ENCODE peak calls at places on chromosomes 3 and 15, in eight cellular contexts. V is cardiac fibroblast, K is cardiac muscle cell, I is brain microvascular endothelial cell, A is astrocyte, L is fibroblast of pulmonary artery, W is mucosa of descending colon, O is tibial artery. Z is an unnamed sample.
A peak's percentile ranks its signal among the peaks of the same experiment; 100 is the strongest.

GRCh38 chr3:172258616-172259015 is 189.6 kb downstream of the GHSR start:
- DNase-seq in V (peak; percentile 41), K (peak; percentile 41), I (no peak), A (peak; percentile 72), L (peak; percentile 25), W (no peak), O (no peak), Z (no peak)

GRCh38 chr3:50254577-50255250 is 14.2 kb upstream of the SEMA3B start:
- DNase-seq in V (peak; percentile 82), K (peak; percentile 75), I (peak; percentile 52), A (no peak), L (peak; percentile 86), W (no peak), O (peak; percentile 81), Z (no peak)

GRCh38 chr3:158731525-158731924 is 732 bp downstream of the RARRES1 start:
- DNase-seq in V (no peak), K (no peak), I (no peak), A (no peak), L (no peak), W (no peak), O (no peak), Z (no peak)

GRCh38 chr3:30617653-30618052 is 11.3 kb downstream of the TGFBR2 start:
- DNase-seq in V (no peak), K (no peak), I (no peak), A (no peak), L (no peak), W (no peak), O (no peak), Z (no peak)

GRCh38 chr3:197353867-197354180 is 55.4 kb upstream of the DLG1 start:
- DNase-seq in V (no peak), K (peak; percentile 56), I (no peak), A (no peak), L (peak; percentile 36), W (no peak), O (no peak), Z (no peak)

GRCh38 chr3:57803647-57804081 is 47.6 kb downstream of the SLMAP start:
- DNase-seq in V (peak; percentile 89), K (peak; percentile 90), I (peak; percentile 86), A (peak; percentile 92), L (peak; percentile 91), W (no peak), O (no peak), Z (peak; percentile 87)

GRCh38 chr3:186826316-186826977 is 16.1 kb upstream of the ADIPOQ start:
- DNase-seq in V (no peak), K (no peak), I (no peak), A (no peak), L (no peak), W (no peak), O (no peak), Z (no peak)

GRCh38 chr15:84398763-84399701 is 163.5 kb downstream of the GOLGA6L4 start:
- DNase-seq in V (no peak), K (no peak), I (no peak), A (no peak), L (no peak), W (no peak), O (peak; percentile 50), Z (no peak)

GRCh38 chr3:13896473-13897154 is 16.7 kb upstream of the WNT7A start:
- DNase-seq in V (peak; percentile 72), K (peak; percentile 78), I (peak; percentile 56), A (peak; percentile 38), L (peak; percentile 71), W (no peak), O (peak; percentile 64), Z (no peak)

GRCh38 chr15:76059320-76060097 is at the start of gene TMEM266:
- DNase-seq in V (peak; percentile 9), K (peak; percentile 20), I (no peak), A (peak; percentile 13), L (no peak), W (peak; percentile 43), O (no peak), Z (no peak)

GRCh38 chr3:18499256-18499655 is 74.1 kb upstream of the SATB1 start:
- DNase-seq in V (no peak), K (no peak), I (no peak), A (no peak), L (no peak), W (no peak), O (no peak), Z (no peak)

GRCh38 chr3:171548918-171549317 is 88.7 kb upstream of the TNIK start:
- DNase-seq in V (no peak), K (no peak), I (no peak), A (no peak), L (no peak), W (no peak), O (no peak), Z (no peak)

GRCh38 chr3:152183473-152183872 is 85.3 kb upstream of the MBNL1 start:
- DNase-seq in V (peak; percentile 56), K (peak; percentile 63), I (peak; percentile 43), A (no peak), L (peak; percentile 64), W (no peak), O (no peak), Z (peak; percentile 10)

GRCh38 chr3:39718674-39719595 is 90.5 kb upstream of the MYRIP start:
- DNase-seq in V (peak; percentile 44), K (peak; percentile 37), I (no peak), A (peak; percentile 42), L (peak; percentile 40), W (no peak), O (no peak), Z (peak; percentile 28)

DNA sequence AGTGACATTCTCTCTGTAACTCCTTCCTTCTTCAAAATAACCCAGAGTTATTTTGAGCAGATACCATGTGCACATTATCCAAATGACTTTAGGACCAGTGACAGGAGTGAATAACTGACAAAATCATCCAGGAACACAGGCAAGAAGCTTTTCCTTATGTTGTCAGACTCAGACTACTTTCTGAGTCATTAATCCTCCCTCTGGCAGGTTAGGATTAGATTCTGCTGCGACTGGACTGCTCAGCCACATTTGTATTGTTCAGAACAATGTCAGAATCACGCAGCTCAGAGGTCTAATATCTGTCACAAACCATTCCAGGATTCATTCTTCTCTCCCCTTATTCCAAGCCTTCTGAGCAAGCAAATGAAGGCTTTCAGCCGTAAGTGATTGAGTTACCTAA is 34.8 kb upstream of the FAM174B start:
- DNase-seq in V (no peak), K (no peak), I (no peak), A (no peak), L (no peak), W (no peak), O (no peak), Z (no peak)
- H3K4me3 ChIP-seq in V (no peak overlapping the region), K (no peak overlapping the region), I (no peak overlapping the region), A (no peak overlapping the region), L (no peak overlapping the region), W (no peak overlapping the region), O (no peak overlapping the region), Z (no peak overlapping the region)

DNA sequence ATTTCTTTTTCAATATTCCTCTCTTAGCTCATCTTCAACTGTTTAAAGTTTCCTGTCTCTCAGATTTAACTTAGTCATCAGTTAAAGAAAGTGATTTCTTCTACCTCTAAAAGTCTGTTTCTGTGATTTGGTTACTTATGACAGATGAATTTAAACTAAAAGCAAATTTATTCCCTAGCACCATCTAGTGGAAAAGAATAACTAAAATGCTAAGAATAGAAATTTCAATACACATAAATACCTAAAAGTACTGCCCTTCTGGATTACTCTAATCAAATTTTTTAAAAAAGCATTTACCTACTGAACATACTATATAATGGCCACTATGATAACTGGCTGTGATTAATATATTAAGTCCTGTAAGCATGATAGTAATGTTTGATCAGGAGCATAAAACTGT is 14.0 kb upstream of the ZCWPW2 start:
- DNase-seq in V (peak; percentile 33), K (peak; percentile 16), I (no peak), A (no peak), L (peak; percentile 25), W (no peak), O (no peak), Z (no peak)
- TF ChIP-seq CTCF in V (no peak), K (peak; percentile 44), I (no peak), A (peak; percentile 8), L (peak; percentile 36), W (no peak), O (no peak), Z (no peak)

DNA sequence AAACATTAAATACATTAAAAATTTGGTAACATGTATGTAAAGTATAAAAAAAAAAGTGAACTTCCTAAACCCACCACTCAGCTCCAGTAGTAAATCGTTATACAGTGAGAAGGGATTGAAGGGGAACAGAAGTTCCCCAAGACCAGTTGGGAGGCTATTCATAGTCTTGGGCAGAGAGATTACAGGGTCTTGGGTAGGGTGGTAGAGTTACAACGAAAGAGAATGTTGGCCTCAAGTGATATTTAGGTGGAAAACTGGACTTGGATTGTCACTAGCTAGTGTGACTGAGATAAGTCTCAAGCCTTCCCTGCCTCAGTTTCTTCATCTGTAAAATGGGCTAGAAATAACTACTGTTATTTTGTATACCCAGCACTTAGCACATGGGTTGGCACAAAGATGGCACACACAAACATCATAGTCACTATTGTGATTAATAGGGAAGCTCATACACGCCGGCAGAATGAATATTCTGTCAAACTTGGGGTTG is 431 bp upstream of the YEATS2 start:
- DNase-seq in V (no peak), K (peak; percentile 9), I (no peak), A (no peak), L (no peak), W (no peak), O (no peak), Z (no peak)
- H3K4me3 ChIP-seq in V (peak overlapping the region; percentile 92), K (peak overlapping the region; percentile 96), I (peak overlapping the region; percentile 95), A (peak overlapping the region; percentile 93), L (peak overlapping the region; percentile 95), W (peak overlapping the region; percentile 91), O (peak overlapping the region; percentile 83), Z (peak overlapping the region; percentile 82)

DNA sequence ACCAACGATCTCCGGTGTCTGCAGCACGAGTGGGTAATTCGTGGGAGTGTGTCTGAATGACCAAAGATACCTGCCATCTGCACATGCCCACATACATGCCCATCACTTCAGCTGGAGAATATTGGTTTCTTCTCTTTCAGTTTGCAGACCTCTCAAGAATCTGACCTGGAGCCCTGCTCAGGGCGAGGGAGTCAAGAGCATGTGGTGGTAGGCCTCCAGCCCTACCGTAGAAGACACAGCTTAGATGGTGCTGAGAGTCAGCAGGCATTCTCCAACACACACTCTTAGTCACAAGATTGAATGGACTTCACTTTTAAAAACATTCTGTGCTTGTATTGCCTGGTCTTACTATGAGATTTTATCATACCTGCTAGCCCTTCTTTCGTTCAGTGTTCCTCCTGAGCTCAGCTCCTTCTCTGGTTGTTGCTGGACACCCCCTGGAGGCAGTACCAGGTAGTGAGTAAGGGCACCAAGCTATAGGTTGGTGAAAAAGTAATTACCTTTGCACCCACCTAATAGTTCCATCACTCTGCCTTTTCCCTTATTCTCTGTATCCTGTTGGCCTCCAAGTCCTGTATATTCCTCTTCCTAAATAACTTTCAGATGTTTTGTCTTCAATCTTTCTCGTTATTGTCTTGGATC is 252.0 kb downstream of the CACNA2D3 start:
- DNase-seq in V (peak; percentile 23), K (peak; percentile 28), I (no peak), A (no peak), L (peak; percentile 29), W (no peak), O (no peak), Z (no peak)
- TF ChIP-seq CTCF in V (peak; percentile 20), K (peak; percentile 53), I (peak; percentile 4), A (no peak), L (peak; percentile 54), W (no peak), O (peak; percentile 34), Z (peak; percentile 53)